ENCODE peak calls at places on chromosomes 7 and 10, in nine cellular contexts. L, B, J, S, N, O, V, E and Z are unnamed samples. For H3K4me1, the result is how much of the 10 kb centered on the place peaks cover.

GRCh38 chr10:93413252-93413689 is 68.9 kb downstream of the MYOF start:
- DNase-seq in L (no peak), B (no peak), J (no peak), S (no peak), N (no peak), O (no peak), V (no peak), E (no peak), Z (no peak)

GRCh38 chr10:1378473-1378872 is 322.3 kb downstream of the WDR37 start:
- DNase-seq in L (no peak), B (no peak), J (no peak), S (no peak), N (no peak), O (no peak), V (no peak), E (no peak), Z (peak)

GRCh38 chr7:124246262-124246863 is 213.5 kb upstream of the TMEM229A start:
- DNase-seq in L (no peak), B (peak), J (no peak), S (no peak), N (no peak), O (no peak), V (no peak), E (no peak), Z (no peak)

GRCh38 chr10:122341141-122341810 is 33.2 kb upstream of the PLEKHA1 start:
- DNase-seq in L (peak), B (no peak), J (no peak), S (no peak), N (peak), O (no peak), V (no peak), E (no peak), Z (no peak)

GRCh38 chr7:98288064-98288823 is 6.8 kb downstream of the BRI3 start:
- DNase-seq in L (no peak), B (no peak), J (no peak), S (no peak), N (no peak), O (no peak), V (no peak), E (no peak), Z (no peak)

GRCh38 chr10:132391372-132392020 is 5.5 kb upstream of the PWWP2B start:
- DNase-seq in L (peak), B (no peak), J (no peak), S (no peak), N (no peak), O (no peak), V (no peak), E (no peak), Z (peak)

GRCh38 chr7:25347360-25347759 is 119.1 kb upstream of the NPVF start:
- DNase-seq in L (no peak), B (no peak), J (no peak), S (no peak), N (no peak), O (no peak), V (no peak), E (no peak), Z (no peak)

GRCh38 chr7:54541941-54542618 is at the start of gene VSTM2A:
- DNase-seq in L (no peak), B (no peak), J (no peak), S (no peak), N (no peak), O (no peak), V (no peak), E (no peak), Z (no peak)

GRCh38 chr7:145692237-145692950 is 424.2 kb upstream of the CNTNAP2 start:
- DNase-seq in L (no peak), B (peak), J (no peak), S (no peak), N (peak), O (no peak), V (no peak), E (no peak), Z (no peak)

GRCh38 chr10:133362846-133363245 is 5.0 kb upstream of the FUOM start:
- DNase-seq in L (no peak), B (no peak), J (no peak), S (no peak), N (no peak), O (no peak), V (no peak), E (no peak), Z (no peak)

GRCh38 chr7:79610301-79610700 is 156.8 kb upstream of the MAGI2 start:
- DNase-seq in L (no peak), B (peak), J (no peak), S (no peak), N (no peak), O (no peak), V (no peak), E (no peak), Z (no peak)

GRCh38 chr7:19538036-19538435 is 170.8 kb downstream of the POLR1F start:
- DNase-seq in L (no peak), B (no peak), J (no peak), S (no peak), N (no peak), O (no peak), V (no peak), E (no peak), Z (no peak)

GRCh38 chr10:1454428-1454827 is 282.9 kb downstream of the ADARB2 start:
- DNase-seq in L (no peak), B (no peak), J (peak), S (no peak), N (no peak), O (no peak), V (no peak), E (no peak), Z (no peak)

GRCh38 chr10:62632071-62632809 is 172.3 kb upstream of the ADO start:
- DNase-seq in L (no peak), B (no peak), J (peak), S (no peak), N (peak), O (no peak), V (peak), E (no peak), Z (no peak)

GRCh38 chr10:6108631-6109443 is 20.0 kb downstream of the RBM17 start:
- DNase-seq in L (no peak), B (peak), J (no peak), S (peak), N (no peak), O (peak), V (no peak), E (no peak), Z (no peak)

GRCh38 chr10:19347592-19347991 is 299.0 kb downstream of the MALRD1 start:
- DNase-seq in L (no peak), B (no peak), J (no peak), S (no peak), N (no peak), O (no peak), V (no peak), E (no peak), Z (no peak)

GRCh38 chr10:6114758-6115410 is 26.1 kb downstream of the RBM17 start:
- DNase-seq in L (peak), B (peak), J (no peak), S (no peak), N (no peak), O (no peak), V (peak), E (no peak), Z (no peak)

GRCh38 chr7:4667776-4668509 is 14.2 kb upstream of the FOXK1 start:
- DNase-seq in L (no peak), B (peak), J (no peak), S (no peak), N (no peak), O (no peak), V (no peak), E (no peak), Z (no peak)

GRCh38 chr10:44064987-44065787 is 319.7 kb downstream of the CXCL12 start:
- DNase-seq in L (no peak), B (no peak), J (no peak), S (no peak), N (no peak), O (no peak), V (no peak), E (no peak), Z (no peak)

GRCh38 chr10:75034131-75034512 is 77.3 kb upstream of the SAMD8 start:
- DNase-seq in L (no peak), B (no peak), J (no peak), S (no peak), N (no peak), O (no peak), V (no peak), E (no peak), Z (no peak)

GRCh38 chr7:99679032-99679399 is 780 bp downstream of the CYP3A5 start:
- DNase-seq in L (no peak), B (peak), J (no peak), S (peak), N (no peak), O (peak), V (no peak), E (no peak), Z (no peak)

GRCh38 chr7:99562832-99563231 is 4.4 kb downstream of the ZNF655 start:
- DNase-seq in L (no peak), B (peak), J (no peak), S (peak), N (no peak), O (peak), V (no peak), E (no peak), Z (no peak)

GRCh38 chr7:54839538-54840213 is 80.7 kb upstream of the SEC61G start:
- DNase-seq in L (no peak), B (peak), J (no peak), S (peak), N (peak), O (peak), V (peak), E (peak), Z (peak)

GRCh38 chr7:84412161-84412969 is 217.8 kb upstream of the SEMA3A start:
- DNase-seq in L (no peak), B (peak), J (no peak), S (peak), N (no peak), O (peak), V (no peak), E (no peak), Z (no peak)

GRCh38 chr10:25901199-25901598 is 32.8 kb upstream of the MYO3A start:
- DNase-seq in L (no peak), B (no peak), J (no peak), S (no peak), N (no peak), O (no peak), V (no peak), E (no peak), Z (no peak)

GRCh38 chr10:90047243-90047729 is 345.9 kb downstream of the KIF20B start:
- DNase-seq in L (no peak), B (no peak), J (peak), S (no peak), N (no peak), O (peak), V (no peak), E (no peak), Z (no peak)

DNA sequence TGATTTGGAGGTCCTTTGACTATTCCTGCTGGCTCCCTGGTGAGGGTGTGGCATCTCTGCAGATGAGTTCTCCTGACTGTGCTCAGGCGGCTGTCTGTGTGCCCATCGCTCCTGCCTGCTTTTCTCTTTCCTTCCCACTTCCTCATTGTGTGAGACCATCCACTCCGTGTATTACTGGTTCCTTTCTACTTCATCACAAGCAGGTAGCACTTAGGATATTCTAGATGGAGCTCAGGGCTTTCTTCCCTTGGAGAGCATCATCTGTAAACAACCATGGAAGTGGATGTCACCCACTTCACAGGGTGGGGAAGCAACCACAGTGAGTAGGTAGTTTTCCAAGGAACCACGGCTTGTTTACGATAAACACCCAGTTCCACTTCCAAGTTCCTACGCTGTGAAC is 15.7 kb downstream of the DNAJB6 start:
- DNase-seq in L (no peak), B (no peak), J (no peak), S (no peak), N (no peak), O (no peak), V (no peak), E (no peak), Z (no peak)
- TF ChIP-seq CTCF in L (no peak), B (no peak), J (no peak), S (no peak), N (no peak), O (no peak), V (no peak), E (no peak), Z (no peak)

GRCh38 chr10:79246209-79246581 is 101.1 kb upstream of the PPIF start:
- DNase-seq in L (peak), B (no peak), J (no peak), S (no peak), N (peak), O (no peak), V (no peak), E (peak), Z (no peak)

GRCh38 chr10:79248341-79248931 is 98.8 kb upstream of the PPIF start:
- DNase-seq in L (peak), B (no peak), J (no peak), S (no peak), N (peak), O (no peak), V (peak), E (peak), Z (no peak)

GRCh38 chr10:79247373-79248137 is 99.7 kb upstream of the PPIF start:
- DNase-seq in L (no peak), B (no peak), J (no peak), S (no peak), N (no peak), O (no peak), V (no peak), E (no peak), Z (no peak)

GRCh38 chr10:79245539-79246208 is 101.6 kb upstream of the PPIF start:
- DNase-seq in L (no peak), B (no peak), J (no peak), S (no peak), N (no peak), O (no peak), V (no peak), E (no peak), Z (no peak)

DNA sequence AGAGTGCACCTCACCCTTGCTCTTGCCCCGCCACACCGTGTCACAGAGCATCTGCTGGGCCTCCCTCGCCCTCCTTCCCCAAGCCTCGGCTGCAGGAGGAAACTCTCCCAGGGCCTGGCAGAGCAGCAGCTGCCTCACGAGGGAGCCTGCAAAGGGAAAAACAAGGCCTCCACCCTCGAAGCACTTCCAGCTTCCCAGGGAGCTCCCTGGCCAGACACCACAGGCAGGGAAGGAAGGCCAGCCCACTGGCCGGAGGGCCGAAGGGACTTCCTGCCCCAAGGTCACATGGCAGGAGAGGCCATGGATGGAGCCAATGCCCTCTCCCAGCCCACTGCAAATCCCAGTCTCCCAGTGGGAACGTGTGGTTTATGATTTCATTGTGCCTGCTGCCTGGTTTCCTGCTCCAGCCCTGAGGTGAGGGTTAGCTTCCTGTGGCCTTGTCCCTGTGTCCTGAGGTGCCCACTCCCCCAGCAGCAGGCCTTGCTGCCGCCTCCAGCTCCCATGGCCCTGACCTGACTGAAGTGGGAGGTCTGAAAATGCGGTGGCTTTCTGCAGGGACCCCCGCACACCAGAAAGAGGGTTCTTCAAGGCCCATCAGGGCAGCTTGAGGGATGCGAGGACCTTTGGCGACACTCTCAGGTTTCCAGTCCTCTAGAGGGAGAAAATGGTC is 100.5 kb upstream of the PPIF start:
- DNase-seq in L (peak), B (no peak), J (no peak), S (no peak), N (peak), O (no peak), V (peak), E (peak), Z (no peak)
- H3K4me1 ChIP-seq in L (under half), B (under half), J (half or more), S (under half), N (half or more), O (under half), V (half or more), E (under half), Z (half or more)

GRCh38 chr7:150958071-150958552 is 20.0 kb downstream of the KCNH2 start:
- DNase-seq in L (no peak), B (no peak), J (no peak), S (no peak), N (no peak), O (no peak), V (no peak), E (no peak), Z (no peak)

GRCh38 chr7:150959739-150960734 is 18.1 kb downstream of the KCNH2 start:
- DNase-seq in L (no peak), B (no peak), J (no peak), S (no peak), N (no peak), O (no peak), V (no peak), E (peak), Z (no peak)

GRCh38 chr7:150956395-150957118 is 21.6 kb downstream of the KCNH2 start:
- DNase-seq in L (peak), B (no peak), J (no peak), S (no peak), N (no peak), O (no peak), V (no peak), E (no peak), Z (no peak)

GRCh38 chr7:150957119-150958020 is 20.8 kb downstream of the KCNH2 start:
- DNase-seq in L (peak), B (no peak), J (no peak), S (no peak), N (no peak), O (no peak), V (no peak), E (no peak), Z (no peak)

DNA sequence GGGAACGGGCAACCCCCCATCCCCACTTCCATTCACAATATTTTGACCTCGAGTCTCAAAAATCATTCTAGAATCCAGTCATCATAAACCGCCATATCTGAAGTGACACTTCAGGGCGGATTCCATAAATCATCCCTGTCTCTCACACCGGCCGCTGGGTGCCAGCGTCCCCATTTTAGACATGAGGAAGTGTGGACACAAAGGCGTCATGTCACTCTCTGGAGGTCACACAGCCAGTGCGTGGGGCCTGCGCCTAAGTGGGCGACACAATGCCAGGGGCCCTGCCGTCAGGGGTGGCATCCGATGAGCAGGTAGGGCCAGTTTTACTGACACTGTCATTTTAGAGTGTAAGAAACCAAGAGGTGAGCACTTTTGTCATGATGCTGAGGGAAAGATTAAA is 19.5 kb downstream of the KCNH2 start:
- DNase-seq in L (no peak), B (no peak), J (no peak), S (no peak), N (no peak), O (no peak), V (no peak), E (no peak), Z (no peak)
- TF ChIP-seq POLR2A in L (no peak), B (no peak), J (no peak), S (no peak), N (no peak), O (no peak), V (no peak), E (no peak), Z (no peak)

GRCh38 chr7:41693150-41693997 is 9.5 kb downstream of the INHBA start:
- DNase-seq in L (peak), B (peak), J (no peak), S (no peak), N (no peak), O (no peak), V (no peak), E (no peak), Z (no peak)
- TF ChIP-seq CTCF in L (no peak), B (peak), J (no peak), S (no peak), N (no peak), O (peak), V (peak), E (peak), Z (no peak)

GRCh38 chr7:40889099-40889498 is 754.3 kb downstream of the SUGCT start:
- DNase-seq in L (no peak), B (no peak), J (no peak), S (no peak), N (no peak), O (no peak), V (no peak), E (no peak), Z (no peak)
- H3K4me1 ChIP-seq in L (under half), B (under half), J (under half), S (under half), N (under half), O (under half), V (under half), E (under half), Z (under half)

GRCh38 chr10:68561804-68562649 is 1.9 kb downstream of the TET1 start:
- DNase-seq in L (peak), B (no peak), J (no peak), S (no peak), N (no peak), O (no peak), V (peak), E (no peak), Z (no peak)

GRCh38 chr10:68559872-68560200 is 301 bp upstream of the TET1 start:
- DNase-seq in L (no peak), B (no peak), J (no peak), S (peak), N (no peak), O (peak), V (peak), E (no peak), Z (no peak)

GRCh38 chr10:68559251-68559650 is 886 bp upstream of the TET1 start:
- DNase-seq in L (no peak), B (peak), J (no peak), S (no peak), N (no peak), O (no peak), V (no peak), E (no peak), Z (no peak)

GRCh38 chr10:68560916-68561691 is 967 bp downstream of the TET1 start:
- DNase-seq in L (peak), B (peak), J (no peak), S (no peak), N (no peak), O (no peak), V (peak), E (no peak), Z (no peak)

GRCh38 chr10:68560201-68560915 is at the start of gene TET1:
- DNase-seq in L (peak), B (peak), J (no peak), S (peak), N (peak), O (peak), V (peak), E (peak), Z (peak)
- TF ChIP-seq POLR2A in L (peak), B (peak), J (no peak), S (peak), N (no peak), O (peak), V (peak), E (peak), Z (no peak)

GRCh38 chr7:154789404-154789803 is 213.5 kb downstream of the PAXIP1 start:
- DNase-seq in L (no peak), B (no peak), J (no peak), S (no peak), N (no peak), O (peak), V (no peak), E (no peak), Z (no peak)
- TF ChIP-seq CTCF in L (no peak), B (no peak), J (no peak), S (peak), N (peak), O (peak), V (no peak), E (peak), Z (no peak)

GRCh38 chr10:102633282-102633681 is 11.0 kb upstream of the TRIM8 start:
- DNase-seq in L (no peak), B (peak), J (no peak), S (no peak), N (peak), O (no peak), V (no peak), E (no peak), Z (no peak)

GRCh38 chr10:102631525-102632393 is 12.5 kb upstream of the TRIM8 start:
- DNase-seq in L (no peak), B (no peak), J (no peak), S (no peak), N (no peak), O (no peak), V (no peak), E (no peak), Z (no peak)

GRCh38 chr10:102633848-102634247 is 10.4 kb upstream of the TRIM8 start:
- DNase-seq in L (no peak), B (no peak), J (no peak), S (no peak), N (peak), O (no peak), V (no peak), E (peak), Z (no peak)

GRCh38 chr10:102630663-102631062 is 13.6 kb upstream of the TRIM8 start:
- DNase-seq in L (no peak), B (no peak), J (no peak), S (no peak), N (no peak), O (no peak), V (no peak), E (no peak), Z (no peak)

GRCh38 chr10:102632394-102633062 is 11.8 kb upstream of the TRIM8 start:
- DNase-seq in L (no peak), B (peak), J (no peak), S (no peak), N (peak), O (no peak), V (no peak), E (no peak), Z (no peak)
- H3K4me1 ChIP-seq in L (under half), B (half or more), J (under half), S (under half), N (half or more), O (half or more), V (half or more), E (under half), Z (under half)